ENCODE peak calls at places on chromosome 7, in six cellular contexts. One of them, this sample, is unnamed.

GRCh38 chr7:150994141-150994837 is 3.5 kb downstream of the NOS3 start:
- DNase-seq in mesendoderm: peak
- DNase-seq in H9: no peak
- DNase-seq in IMR-90: no peak
- DNase-seq in neuronal stem cell: no peak
- DNase-seq in H1: no peak
- DNase-seq in this sample: no peak

GRCh38 chr7:65971021-65971420 is 11.0 kb downstream of the GUSB start:
- DNase-seq in mesendoderm: no peak
- DNase-seq in H9: no peak
- DNase-seq in IMR-90: no peak
- DNase-seq in neuronal stem cell: no peak
- DNase-seq in H1: no peak
- DNase-seq in this sample: no peak

GRCh38 chr7:37215524-37215923 is 233.1 kb downstream of the ELMO1 start:
- DNase-seq in mesendoderm: no peak
- DNase-seq in H9: no peak
- DNase-seq in IMR-90: no peak
- DNase-seq in neuronal stem cell: no peak
- DNase-seq in H1: no peak
- DNase-seq in this sample: no peak

GRCh38 chr7:83872501-83872900 is 223.6 kb upstream of the SEMA3E start:
- DNase-seq in mesendoderm: no peak
- DNase-seq in H9: no peak
- DNase-seq in IMR-90: no peak
- DNase-seq in neuronal stem cell: no peak
- DNase-seq in H1: no peak
- DNase-seq in this sample: no peak

GRCh38 chr7:98213296-98213873 is 2.1 kb downstream of the BHLHA15 start:
- DNase-seq in mesendoderm: no peak
- DNase-seq in H9: no peak
- DNase-seq in IMR-90: no peak
- DNase-seq in neuronal stem cell: no peak
- DNase-seq in H1: no peak
- DNase-seq in this sample: no peak

GRCh38 chr7:144416341-144416740 is 12.8 kb upstream of the NOBOX start:
- DNase-seq in mesendoderm: no peak
- DNase-seq in H9: no peak
- DNase-seq in IMR-90: no peak
- DNase-seq in neuronal stem cell: no peak
- DNase-seq in H1: no peak
- DNase-seq in this sample: no peak

GRCh38 chr7:54877683-54878082 is 118.7 kb upstream of the SEC61G start:
- DNase-seq in mesendoderm: peak
- DNase-seq in H9: no peak
- DNase-seq in IMR-90: no peak
- DNase-seq in neuronal stem cell: no peak
- DNase-seq in H1: no peak
- DNase-seq in this sample: peak

GRCh38 chr7:151135525-151135845 is 32.0 kb downstream of the GBX1 start:
- DNase-seq in mesendoderm: no peak
- DNase-seq in H9: no peak
- DNase-seq in IMR-90: no peak
- DNase-seq in neuronal stem cell: no peak
- DNase-seq in H1: no peak
- DNase-seq in this sample: no peak

GRCh38 chr7:97024209-97025129 is at the start of gene DLX5:
- DNase-seq in mesendoderm: peak
- DNase-seq in H9: peak
- DNase-seq in IMR-90: peak
- DNase-seq in neuronal stem cell: peak
- DNase-seq in H1: no peak
- DNase-seq in this sample: peak

GRCh38 chr7:100965723-100966541 is 3.4 kb upstream of the MUC12 start:
- DNase-seq in mesendoderm: peak
- DNase-seq in H9: peak
- DNase-seq in IMR-90: no peak
- DNase-seq in neuronal stem cell: peak
- DNase-seq in H1: peak
- DNase-seq in this sample: peak

GRCh38 chr7:128110641-128111365 is 79.6 kb upstream of the LRRC4 start:
- DNase-seq in mesendoderm: no peak
- DNase-seq in H9: no peak
- DNase-seq in IMR-90: no peak
- DNase-seq in neuronal stem cell: no peak
- DNase-seq in H1: no peak
- DNase-seq in this sample: no peak

GRCh38 chr7:77434570-77434969 is 18.4 kb upstream of the GSAP start:
- DNase-seq in mesendoderm: no peak
- DNase-seq in H9: no peak
- DNase-seq in IMR-90: peak
- DNase-seq in neuronal stem cell: no peak
- DNase-seq in H1: no peak
- DNase-seq in this sample: no peak

GRCh38 chr7:364536-364935 is 74.6 kb downstream of the FOXL3 start:
- DNase-seq in mesendoderm: no peak
- DNase-seq in H9: no peak
- DNase-seq in IMR-90: no peak
- DNase-seq in neuronal stem cell: no peak
- DNase-seq in H1: no peak
- DNase-seq in this sample: no peak

GRCh38 chr7:70419816-70420215 is 712.1 kb upstream of the GALNT17 start:
- DNase-seq in mesendoderm: peak
- DNase-seq in H9: no peak
- DNase-seq in IMR-90: no peak
- DNase-seq in neuronal stem cell: no peak
- DNase-seq in H1: no peak
- DNase-seq in this sample: no peak

GRCh38 chr7:131011976-131012375 is 278.0 kb upstream of the KLF14 start:
- DNase-seq in mesendoderm: no peak
- DNase-seq in H9: no peak
- DNase-seq in IMR-90: peak
- DNase-seq in neuronal stem cell: no peak
- DNase-seq in H1: no peak
- DNase-seq in this sample: no peak

GRCh38 chr7:29606830-29607229 is 43.2 kb downstream of the PRR15 start:
- DNase-seq in mesendoderm: no peak
- DNase-seq in H9: no peak
- DNase-seq in IMR-90: no peak
- DNase-seq in neuronal stem cell: no peak
- DNase-seq in H1: no peak
- DNase-seq in this sample: no peak

GRCh38 chr7:27277628-27278027 is 35.0 kb downstream of the EVX1 start:
- DNase-seq in mesendoderm: peak
- DNase-seq in H9: no peak
- DNase-seq in IMR-90: peak
- DNase-seq in neuronal stem cell: no peak
- DNase-seq in H1: no peak
- DNase-seq in this sample: no peak

GRCh38 chr7:13724631-13725566 is 264.6 kb downstream of the ETV1 start:
- DNase-seq in mesendoderm: no peak
- DNase-seq in H9: no peak
- DNase-seq in IMR-90: no peak
- DNase-seq in neuronal stem cell: no peak
- DNase-seq in H1: no peak
- DNase-seq in this sample: no peak

GRCh38 chr7:82443801-82444219 is 233 bp upstream of the CACNA2D1 start:
- DNase-seq in mesendoderm: peak
- DNase-seq in H9: peak
- DNase-seq in IMR-90: peak
- DNase-seq in neuronal stem cell: peak
- DNase-seq in H1: no peak
- DNase-seq in this sample: peak

GRCh38 chr7:128831178-128831993 is 1.2 kb downstream of the FLNC start:
- DNase-seq in mesendoderm: peak
- DNase-seq in H9: peak
- DNase-seq in IMR-90: peak
- DNase-seq in neuronal stem cell: peak
- DNase-seq in H1: no peak
- DNase-seq in this sample: no peak

GRCh38 chr7:38411404-38411803 is 138.0 kb upstream of the TARP start:
- DNase-seq in mesendoderm: peak
- DNase-seq in H9: peak
- DNase-seq in IMR-90: peak
- DNase-seq in neuronal stem cell: no peak
- DNase-seq in H1: no peak
- DNase-seq in this sample: no peak

GRCh38 chr7:75965617-75966016 is 28.8 kb downstream of the TMEM120A start:
- DNase-seq in mesendoderm: no peak
- DNase-seq in H9: no peak
- DNase-seq in IMR-90: no peak
- DNase-seq in neuronal stem cell: no peak
- DNase-seq in H1: no peak
- DNase-seq in this sample: peak

GRCh38 chr7:94296886-94297285 is 97.8 kb upstream of the COL1A2 start:
- DNase-seq in mesendoderm: no peak
- DNase-seq in H9: no peak
- DNase-seq in IMR-90: no peak
- DNase-seq in neuronal stem cell: no peak
- DNase-seq in H1: no peak
- DNase-seq in this sample: no peak

GRCh38 chr7:56051339-56052191 is at the start of the genes CCT6A and PSPH:
- DNase-seq in mesendoderm: peak
- DNase-seq in H9: peak
- DNase-seq in IMR-90: peak
- DNase-seq in neuronal stem cell: peak
- DNase-seq in H1: peak
- DNase-seq in this sample: peak
- H3K18ac ChIP-seq in mesendoderm: peak
- H3K18ac ChIP-seq in H9: peak
- H3K18ac ChIP-seq in IMR-90: peak
- H3K18ac ChIP-seq in neuronal stem cell: peak
- H3K18ac ChIP-seq in H1: peak
- H3K18ac ChIP-seq in this sample: peak

GRCh38 chr7:138564365-138564764 is 104.3 kb downstream of the TRIM24 start:
- DNase-seq in mesendoderm: peak
- DNase-seq in H9: no peak
- DNase-seq in IMR-90: no peak
- DNase-seq in neuronal stem cell: no peak
- DNase-seq in H1: no peak
- DNase-seq in this sample: peak

GRCh38 chr7:138568655-138569054 is 108.6 kb downstream of the TRIM24 start:
- DNase-seq in mesendoderm: no peak
- DNase-seq in H9: no peak
- DNase-seq in IMR-90: no peak
- DNase-seq in neuronal stem cell: no peak
- DNase-seq in H1: no peak
- DNase-seq in this sample: no peak

GRCh38 chr7:138563808-138564207 is 103.7 kb downstream of the TRIM24 start:
- DNase-seq in mesendoderm: no peak
- DNase-seq in H9: no peak
- DNase-seq in IMR-90: no peak
- DNase-seq in neuronal stem cell: no peak
- DNase-seq in H1: no peak
- DNase-seq in this sample: peak

GRCh38 chr7:138565451-138566114 is 105.5 kb downstream of the TRIM24 start:
- DNase-seq in mesendoderm: peak
- DNase-seq in H9: peak
- DNase-seq in IMR-90: peak
- DNase-seq in neuronal stem cell: no peak
- DNase-seq in H1: no peak
- DNase-seq in this sample: peak

DNA sequence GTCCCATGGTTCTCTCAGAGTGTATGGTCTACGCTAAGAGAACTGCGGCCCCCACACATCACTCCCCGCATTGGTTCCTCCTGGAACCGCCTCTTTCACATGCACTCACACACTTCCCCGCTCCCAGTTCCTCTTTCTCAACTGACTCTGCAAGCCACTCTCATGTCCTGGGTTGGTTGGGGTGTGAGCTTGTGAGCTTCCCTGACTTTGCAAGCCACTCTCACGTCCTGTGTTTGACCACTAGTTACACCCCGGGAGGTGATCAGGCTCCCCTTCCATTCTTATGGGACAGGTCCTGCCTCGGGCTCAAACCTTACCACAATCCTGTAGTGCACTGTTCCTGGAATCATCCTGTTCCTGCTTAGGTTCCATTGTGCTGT is 105.0 kb downstream of the TRIM24 start:
- DNase-seq in mesendoderm: peak
- DNase-seq in H9: no peak
- DNase-seq in IMR-90: no peak
- DNase-seq in neuronal stem cell: no peak
- DNase-seq in H1: no peak
- DNase-seq in this sample: no peak
- H3K18ac ChIP-seq in mesendoderm: no peak
- H3K18ac ChIP-seq in H9: no peak
- H3K18ac ChIP-seq in IMR-90: no peak
- H3K18ac ChIP-seq in neuronal stem cell: no peak
- H3K18ac ChIP-seq in H1: no peak
- H3K18ac ChIP-seq in this sample: peak

GRCh38 chr7:47785923-47786556 is 162.2 kb downstream of the PKD1L1 start:
- DNase-seq in mesendoderm: no peak
- DNase-seq in H9: no peak
- DNase-seq in IMR-90: no peak
- DNase-seq in neuronal stem cell: no peak
- DNase-seq in H1: no peak
- DNase-seq in this sample: no peak
- H3K18ac ChIP-seq in mesendoderm: peak
- H3K18ac ChIP-seq in H9: no peak
- H3K18ac ChIP-seq in IMR-90: peak
- H3K18ac ChIP-seq in neuronal stem cell: no peak
- H3K18ac ChIP-seq in H1: peak
- H3K18ac ChIP-seq in this sample: peak

GRCh38 chr7:31885160-31885559 is 185.0 kb downstream of the PDE1C start:
- DNase-seq in mesendoderm: no peak
- DNase-seq in H9: no peak
- DNase-seq in IMR-90: no peak
- DNase-seq in neuronal stem cell: no peak
- DNase-seq in H1: no peak
- DNase-seq in this sample: no peak

GRCh38 chr7:31887006-31887405 is 183.2 kb downstream of the PDE1C start:
- DNase-seq in mesendoderm: no peak
- DNase-seq in H9: no peak
- DNase-seq in IMR-90: no peak
- DNase-seq in neuronal stem cell: no peak
- DNase-seq in H1: no peak
- DNase-seq in this sample: no peak

GRCh38 chr7:31882187-31882586 is 188.0 kb downstream of the PDE1C start:
- DNase-seq in mesendoderm: peak
- DNase-seq in H9: peak
- DNase-seq in IMR-90: no peak
- DNase-seq in neuronal stem cell: no peak
- DNase-seq in H1: peak
- DNase-seq in this sample: no peak

GRCh38 chr7:31878875-31879274 is 191.3 kb downstream of the PDE1C start:
- DNase-seq in mesendoderm: no peak
- DNase-seq in H9: no peak
- DNase-seq in IMR-90: no peak
- DNase-seq in neuronal stem cell: no peak
- DNase-seq in H1: no peak
- DNase-seq in this sample: no peak

DNA sequence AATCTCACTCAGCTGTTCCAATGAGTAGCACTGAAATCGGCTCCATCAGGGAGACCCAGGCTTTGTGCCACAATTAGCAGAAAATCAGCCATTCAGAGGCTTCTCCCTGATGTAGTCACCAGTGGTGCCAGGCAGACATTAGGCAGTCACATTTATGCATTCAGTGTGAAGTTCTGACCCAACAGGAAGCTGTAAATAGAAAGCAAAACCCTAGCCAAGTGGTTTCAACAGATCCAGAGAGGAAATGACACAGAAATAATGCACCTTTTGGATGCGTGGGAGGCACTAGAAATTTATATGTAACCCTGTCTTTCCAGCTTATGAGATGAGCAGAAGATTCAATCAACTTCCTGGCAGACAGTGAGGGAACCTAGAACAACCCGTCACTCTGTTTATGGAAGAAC is 186.4 kb downstream of the PDE1C start:
- DNase-seq in mesendoderm: no peak
- DNase-seq in H9: no peak
- DNase-seq in IMR-90: peak
- DNase-seq in neuronal stem cell: no peak
- DNase-seq in H1: no peak
- DNase-seq in this sample: no peak
- H3K18ac ChIP-seq in mesendoderm: no peak
- H3K18ac ChIP-seq in H9: no peak
- H3K18ac ChIP-seq in IMR-90: peak
- H3K18ac ChIP-seq in neuronal stem cell: no peak
- H3K18ac ChIP-seq in H1: no peak
- H3K18ac ChIP-seq in this sample: no peak